ENCODE peak calls at places on chromosomes 1 and 21, in ten cellular contexts. One of them, this sample, is unnamed.
A peak's percentile ranks its signal among the peaks of the same experiment; 100 is the strongest.

GRCh38 chr1:72498393-72498792 is 216.1 kb upstream of the NEGR1 start:
- DNase-seq in fibroblast of the conjunctiva: no peak
- DNase-seq in LHCN-M2: no peak
- DNase-seq in HEK293T: no peak
- DNase-seq in NCI-H1105: no peak
- DNase-seq in activated CD8-positive, alpha-beta memory T cell treated with anti-CD3 and anti-CD28 coated beads, Interleukin-2, amount 50 U/mL, for 48 hours: no peak
- DNase-seq in upper lobe of right lung: no peak
- DNase-seq in HuH-7: no peak
- DNase-seq in EL: no peak
- DNase-seq in DMS 273 treated with DMSO at 0.1 percent for 48 hours: no peak
- DNase-seq in this sample: no peak

GRCh38 chr21:36260030-36260787 is 59.8 kb upstream of the MORC3 start:
- DNase-seq in LHCN-M2: peak; percentile 72
- DNase-seq in DMS 273 treated with DMSO at 0.1 percent for 48 hours: peak; percentile 72
- DNase-seq in HuH-7: peak; percentile 44
- DNase-seq in NCI-H1105: peak; percentile 17
- DNase-seq in fibroblast of the conjunctiva: peak; percentile 39
- DNase-seq in HEK293T: peak; percentile 72
- DNase-seq in EL: peak; percentile 71
- DNase-seq in activated CD8-positive, alpha-beta memory T cell treated with anti-CD3 and anti-CD28 coated beads, Interleukin-2, amount 50 U/mL, for 48 hours: no peak
- DNase-seq in upper lobe of right lung: no peak
- DNase-seq in this sample: peak; percentile 28

GRCh38 chr21:14880922-14881321 is 183.9 kb downstream of the NRIP1 start:
- DNase-seq in LHCN-M2: peak; percentile 30
- DNase-seq in fibroblast of the conjunctiva: no peak
- DNase-seq in HuH-7: no peak
- DNase-seq in NCI-H1105: no peak
- DNase-seq in DMS 273 treated with DMSO at 0.1 percent for 48 hours: no peak
- DNase-seq in EL: peak; percentile 90
- DNase-seq in upper lobe of right lung: no peak
- DNase-seq in HEK293T: no peak
- DNase-seq in activated CD8-positive, alpha-beta memory T cell treated with anti-CD3 and anti-CD28 coated beads, Interleukin-2, amount 50 U/mL, for 48 hours: no peak
- DNase-seq in this sample: no peak

GRCh38 chr1:6484826-6485139 is 6.7 kb downstream of the PLEKHG5 start:
- DNase-seq in DMS 273 treated with DMSO at 0.1 percent for 48 hours: no peak
- DNase-seq in fibroblast of the conjunctiva: no peak
- DNase-seq in LHCN-M2: no peak
- DNase-seq in HuH-7: no peak
- DNase-seq in HEK293T: no peak
- DNase-seq in upper lobe of right lung: no peak
- DNase-seq in EL: no peak
- DNase-seq in NCI-H1105: no peak
- DNase-seq in activated CD8-positive, alpha-beta memory T cell treated with anti-CD3 and anti-CD28 coated beads, Interleukin-2, amount 50 U/mL, for 48 hours: no peak
- DNase-seq in this sample: no peak

GRCh38 chr21:43323244-43324005 is 103.5 kb downstream of the SIK1 start:
- DNase-seq in fibroblast of the conjunctiva: no peak
- DNase-seq in NCI-H1105: no peak
- DNase-seq in HuH-7: no peak
- DNase-seq in activated CD8-positive, alpha-beta memory T cell treated with anti-CD3 and anti-CD28 coated beads, Interleukin-2, amount 50 U/mL, for 48 hours: no peak
- DNase-seq in HEK293T: no peak
- DNase-seq in DMS 273 treated with DMSO at 0.1 percent for 48 hours: no peak
- DNase-seq in EL: no peak
- DNase-seq in upper lobe of right lung: peak; percentile 93
- DNase-seq in LHCN-M2: no peak
- DNase-seq in this sample: no peak

GRCh38 chr1:28934676-28935075 is 20.3 kb downstream of the EPB41 start:
- DNase-seq in activated CD8-positive, alpha-beta memory T cell treated with anti-CD3 and anti-CD28 coated beads, Interleukin-2, amount 50 U/mL, for 48 hours: no peak
- DNase-seq in upper lobe of right lung: no peak
- DNase-seq in EL: peak; percentile 23
- DNase-seq in fibroblast of the conjunctiva: no peak
- DNase-seq in HEK293T: no peak
- DNase-seq in DMS 273 treated with DMSO at 0.1 percent for 48 hours: no peak
- DNase-seq in LHCN-M2: no peak
- DNase-seq in HuH-7: no peak
- DNase-seq in NCI-H1105: no peak
- DNase-seq in this sample: no peak

GRCh38 chr21:46220847-46221246 is 7.7 kb downstream of the LSS start:
- DNase-seq in HEK293T: no peak
- DNase-seq in fibroblast of the conjunctiva: no peak
- DNase-seq in activated CD8-positive, alpha-beta memory T cell treated with anti-CD3 and anti-CD28 coated beads, Interleukin-2, amount 50 U/mL, for 48 hours: no peak
- DNase-seq in upper lobe of right lung: no peak
- DNase-seq in NCI-H1105: no peak
- DNase-seq in DMS 273 treated with DMSO at 0.1 percent for 48 hours: no peak
- DNase-seq in LHCN-M2: no peak
- DNase-seq in EL: no peak
- DNase-seq in HuH-7: no peak
- DNase-seq in this sample: no peak

GRCh38 chr1:11479375-11479979 is 522 bp downstream of the DISP3 start:
- DNase-seq in NCI-H1105: no peak
- DNase-seq in upper lobe of right lung: no peak
- DNase-seq in EL: peak; percentile 3
- DNase-seq in LHCN-M2: no peak
- DNase-seq in activated CD8-positive, alpha-beta memory T cell treated with anti-CD3 and anti-CD28 coated beads, Interleukin-2, amount 50 U/mL, for 48 hours: peak; percentile 56
- DNase-seq in HuH-7: peak; percentile 16
- DNase-seq in DMS 273 treated with DMSO at 0.1 percent for 48 hours: no peak
- DNase-seq in fibroblast of the conjunctiva: no peak
- DNase-seq in HEK293T: no peak
- DNase-seq in this sample: no peak

GRCh38 chr21:41361786-41362604 is at the start of gene MX2:
- DNase-seq in NCI-H1105: no peak
- DNase-seq in upper lobe of right lung: peak; percentile 80
- DNase-seq in HuH-7: no peak
- DNase-seq in HEK293T: no peak
- DNase-seq in fibroblast of the conjunctiva: peak; percentile 13
- DNase-seq in activated CD8-positive, alpha-beta memory T cell treated with anti-CD3 and anti-CD28 coated beads, Interleukin-2, amount 50 U/mL, for 48 hours: peak; percentile 76
- DNase-seq in LHCN-M2: peak; percentile 54
- DNase-seq in DMS 273 treated with DMSO at 0.1 percent for 48 hours: no peak
- DNase-seq in EL: peak; percentile 94
- DNase-seq in this sample: no peak

GRCh38 chr1:7230896-7231210 is 445.6 kb downstream of the CAMTA1 start:
- DNase-seq in activated CD8-positive, alpha-beta memory T cell treated with anti-CD3 and anti-CD28 coated beads, Interleukin-2, amount 50 U/mL, for 48 hours: no peak
- DNase-seq in LHCN-M2: no peak
- DNase-seq in DMS 273 treated with DMSO at 0.1 percent for 48 hours: no peak
- DNase-seq in HEK293T: no peak
- DNase-seq in upper lobe of right lung: no peak
- DNase-seq in EL: no peak
- DNase-seq in fibroblast of the conjunctiva: no peak
- DNase-seq in NCI-H1105: no peak
- DNase-seq in HuH-7: no peak
- DNase-seq in this sample: no peak

GRCh38 chr1:44707959-44708831 is 22.8 kb downstream of the RNU5D-1 start:
- DNase-seq in fibroblast of the conjunctiva: no peak
- DNase-seq in DMS 273 treated with DMSO at 0.1 percent for 48 hours: no peak
- DNase-seq in activated CD8-positive, alpha-beta memory T cell treated with anti-CD3 and anti-CD28 coated beads, Interleukin-2, amount 50 U/mL, for 48 hours: no peak
- DNase-seq in LHCN-M2: peak; percentile 72
- DNase-seq in upper lobe of right lung: no peak
- DNase-seq in EL: peak; percentile 58
- DNase-seq in HuH-7: peak; percentile 57
- DNase-seq in NCI-H1105: no peak
- DNase-seq in HEK293T: peak; percentile 69
- DNase-seq in this sample: no peak

GRCh38 chr1:76993036-76993435 is 125.8 kb downstream of the ST6GALNAC5 start:
- DNase-seq in activated CD8-positive, alpha-beta memory T cell treated with anti-CD3 and anti-CD28 coated beads, Interleukin-2, amount 50 U/mL, for 48 hours: no peak
- DNase-seq in LHCN-M2: no peak
- DNase-seq in HuH-7: no peak
- DNase-seq in upper lobe of right lung: no peak
- DNase-seq in EL: no peak
- DNase-seq in DMS 273 treated with DMSO at 0.1 percent for 48 hours: no peak
- DNase-seq in fibroblast of the conjunctiva: no peak
- DNase-seq in NCI-H1105: no peak
- DNase-seq in HEK293T: no peak
- DNase-seq in this sample: no peak

GRCh38 chr1:200038987-200039848 is 11.7 kb downstream of the NR5A2 start:
- DNase-seq in activated CD8-positive, alpha-beta memory T cell treated with anti-CD3 and anti-CD28 coated beads, Interleukin-2, amount 50 U/mL, for 48 hours: peak; percentile 61
- DNase-seq in upper lobe of right lung: peak; percentile 72
- DNase-seq in fibroblast of the conjunctiva: no peak
- DNase-seq in LHCN-M2: no peak
- DNase-seq in HuH-7: peak; percentile 63
- DNase-seq in DMS 273 treated with DMSO at 0.1 percent for 48 hours: peak; percentile 16
- DNase-seq in HEK293T: peak; percentile 65
- DNase-seq in EL: peak; percentile 31
- DNase-seq in NCI-H1105: peak; percentile 39
- DNase-seq in this sample: no peak

GRCh38 chr1:1033009-1033587 is 13.2 kb downstream of the AGRN start:
- DNase-seq in HEK293T: peak; percentile 55
- DNase-seq in DMS 273 treated with DMSO at 0.1 percent for 48 hours: peak; percentile 32
- DNase-seq in LHCN-M2: peak; percentile 47
- DNase-seq in HuH-7: no peak
- DNase-seq in EL: peak; percentile 42
- DNase-seq in upper lobe of right lung: peak; percentile 91
- DNase-seq in fibroblast of the conjunctiva: no peak
- DNase-seq in NCI-H1105: peak; percentile 96
- DNase-seq in activated CD8-positive, alpha-beta memory T cell treated with anti-CD3 and anti-CD28 coated beads, Interleukin-2, amount 50 U/mL, for 48 hours: peak; percentile 95
- DNase-seq in this sample: peak; percentile 45

GRCh38 chr21:42997053-42997452 is 22.7 kb downstream of the PKNOX1 start:
- DNase-seq in HEK293T: no peak
- DNase-seq in upper lobe of right lung: peak; percentile 60
- DNase-seq in EL: peak; percentile 94
- DNase-seq in LHCN-M2: peak; percentile 93
- DNase-seq in DMS 273 treated with DMSO at 0.1 percent for 48 hours: no peak
- DNase-seq in activated CD8-positive, alpha-beta memory T cell treated with anti-CD3 and anti-CD28 coated beads, Interleukin-2, amount 50 U/mL, for 48 hours: no peak
- DNase-seq in fibroblast of the conjunctiva: peak; percentile 73
- DNase-seq in HuH-7: no peak
- DNase-seq in NCI-H1105: no peak
- DNase-seq in this sample: no peak

GRCh38 chr1:7218210-7218832 is 433.1 kb downstream of the CAMTA1 start:
- DNase-seq in EL: peak; percentile 59
- DNase-seq in LHCN-M2: peak; percentile 48
- DNase-seq in fibroblast of the conjunctiva: peak; percentile 28
- DNase-seq in NCI-H1105: peak; percentile 40
- DNase-seq in HEK293T: peak; percentile 60
- DNase-seq in HuH-7: peak; percentile 42
- DNase-seq in DMS 273 treated with DMSO at 0.1 percent for 48 hours: peak; percentile 19
- DNase-seq in upper lobe of right lung: no peak
- DNase-seq in activated CD8-positive, alpha-beta memory T cell treated with anti-CD3 and anti-CD28 coated beads, Interleukin-2, amount 50 U/mL, for 48 hours: peak; percentile 57
- DNase-seq in this sample: peak; percentile 24

GRCh38 chr1:224435318-224435763 is 744 bp upstream of the WDR26 start:
- DNase-seq in DMS 273 treated with DMSO at 0.1 percent for 48 hours: peak; percentile 9
- DNase-seq in HuH-7: peak; percentile 29
- DNase-seq in NCI-H1105: no peak
- DNase-seq in activated CD8-positive, alpha-beta memory T cell treated with anti-CD3 and anti-CD28 coated beads, Interleukin-2, amount 50 U/mL, for 48 hours: no peak
- DNase-seq in HEK293T: peak; percentile 39
- DNase-seq in EL: peak; percentile 80
- DNase-seq in LHCN-M2: peak; percentile 89
- DNase-seq in upper lobe of right lung: no peak
- DNase-seq in fibroblast of the conjunctiva: peak; percentile 68
- DNase-seq in this sample: no peak

GRCh38 chr21:42569732-42570301 is 56.2 kb downstream of the SLC37A1 start:
- DNase-seq in HEK293T: no peak
- DNase-seq in activated CD8-positive, alpha-beta memory T cell treated with anti-CD3 and anti-CD28 coated beads, Interleukin-2, amount 50 U/mL, for 48 hours: peak; percentile 30
- DNase-seq in upper lobe of right lung: peak; percentile 75
- DNase-seq in DMS 273 treated with DMSO at 0.1 percent for 48 hours: no peak
- DNase-seq in NCI-H1105: no peak
- DNase-seq in LHCN-M2: no peak
- DNase-seq in HuH-7: no peak
- DNase-seq in EL: no peak
- DNase-seq in fibroblast of the conjunctiva: no peak
- DNase-seq in this sample: no peak

GRCh38 chr21:38680401-38680800 is 125.3 kb upstream of the ETS2 start:
- DNase-seq in upper lobe of right lung: no peak
- DNase-seq in LHCN-M2: no peak
- DNase-seq in NCI-H1105: no peak
- DNase-seq in EL: peak; percentile 20
- DNase-seq in DMS 273 treated with DMSO at 0.1 percent for 48 hours: no peak
- DNase-seq in HuH-7: no peak
- DNase-seq in HEK293T: no peak
- DNase-seq in fibroblast of the conjunctiva: no peak
- DNase-seq in activated CD8-positive, alpha-beta memory T cell treated with anti-CD3 and anti-CD28 coated beads, Interleukin-2, amount 50 U/mL, for 48 hours: no peak
- DNase-seq in this sample: no peak

GRCh38 chr1:24572301-24572700 is 16.4 kb downstream of the NCMAP start:
- DNase-seq in NCI-H1105: no peak
- DNase-seq in DMS 273 treated with DMSO at 0.1 percent for 48 hours: no peak
- DNase-seq in fibroblast of the conjunctiva: no peak
- DNase-seq in activated CD8-positive, alpha-beta memory T cell treated with anti-CD3 and anti-CD28 coated beads, Interleukin-2, amount 50 U/mL, for 48 hours: no peak
- DNase-seq in upper lobe of right lung: no peak
- DNase-seq in HuH-7: no peak
- DNase-seq in EL: no peak
- DNase-seq in HEK293T: no peak
- DNase-seq in LHCN-M2: no peak
- DNase-seq in this sample: no peak

GRCh38 chr1:232211149-232211548 is 418.8 kb downstream of the SIPA1L2 start:
- DNase-seq in NCI-H1105: no peak
- DNase-seq in activated CD8-positive, alpha-beta memory T cell treated with anti-CD3 and anti-CD28 coated beads, Interleukin-2, amount 50 U/mL, for 48 hours: no peak
- DNase-seq in LHCN-M2: peak; percentile 26
- DNase-seq in HEK293T: peak; percentile 66
- DNase-seq in DMS 273 treated with DMSO at 0.1 percent for 48 hours: no peak
- DNase-seq in upper lobe of right lung: no peak
- DNase-seq in EL: no peak
- DNase-seq in fibroblast of the conjunctiva: no peak
- DNase-seq in HuH-7: peak; percentile 34
- DNase-seq in this sample: peak; percentile 82

GRCh38 chr1:24191860-24192259 is 4.8 kb upstream of the IFNLR1 start:
- DNase-seq in EL: peak; percentile 64
- DNase-seq in HuH-7: no peak
- DNase-seq in upper lobe of right lung: no peak
- DNase-seq in NCI-H1105: no peak
- DNase-seq in DMS 273 treated with DMSO at 0.1 percent for 48 hours: no peak
- DNase-seq in activated CD8-positive, alpha-beta memory T cell treated with anti-CD3 and anti-CD28 coated beads, Interleukin-2, amount 50 U/mL, for 48 hours: no peak
- DNase-seq in fibroblast of the conjunctiva: no peak
- DNase-seq in LHCN-M2: peak; percentile 58
- DNase-seq in HEK293T: no peak
- DNase-seq in this sample: no peak

GRCh38 chr1:49333946-49334345 is 557.3 kb upstream of the BEND5 start:
- DNase-seq in LHCN-M2: no peak
- DNase-seq in activated CD8-positive, alpha-beta memory T cell treated with anti-CD3 and anti-CD28 coated beads, Interleukin-2, amount 50 U/mL, for 48 hours: no peak
- DNase-seq in upper lobe of right lung: no peak
- DNase-seq in HuH-7: no peak
- DNase-seq in fibroblast of the conjunctiva: no peak
- DNase-seq in DMS 273 treated with DMSO at 0.1 percent for 48 hours: no peak
- DNase-seq in HEK293T: no peak
- DNase-seq in NCI-H1105: no peak
- DNase-seq in EL: no peak
- DNase-seq in this sample: no peak

This sample was measured in NCI-H524 treated with DMSO at 0.1 percent for 48 hours.